ENCODE peak calls at places on chromosomes 2 and 18, in four cellular contexts. Q is heart right ventricle, P is fibroblast of lung, J is SJSA1. L is an unnamed sample.

GRCh38 chr2:185147361-185147760 is 549.0 kb downstream of the ZNF804A start:
- DNase-seq in Q (no peak), P (no peak), J (no peak), L (no peak)

GRCh38 chr2:168565112-168565511 is 109.0 kb downstream of the CERS6 start:
- DNase-seq in Q (no peak), P (peak; percentile 47), J (no peak), L (no peak)

GRCh38 chr18:50410008-50410407 is 35.2 kb downstream of the SKA1 start:
- DNase-seq in Q (no peak), P (no peak), J (no peak), L (no peak)

GRCh38 chr18:49585781-49586663 is 24.2 kb downstream of the LIPG start:
- DNase-seq in Q (no peak), P (no peak), J (no peak), L (peak; percentile 91)

GRCh38 chr2:196884368-196884767 is 42.1 kb downstream of the PGAP1 start:
- DNase-seq in Q (no peak), P (no peak), J (no peak), L (no peak)

GRCh38 chr2:74396149-74396548 is 16.0 kb upstream of the DCTN1 start:
- DNase-seq in Q (no peak), P (no peak), J (no peak), L (no peak)

GRCh38 chr2:165902929-165903328 is 50.6 kb downstream of the TTC21B start:
- DNase-seq in Q (no peak), P (peak; percentile 39), J (peak; percentile 12), L (no peak)

GRCh38 chr18:54829856-54830255 is 1.6 kb downstream of the RAB27B start:
- DNase-seq in Q (no peak), P (no peak), J (no peak), L (no peak)

GRCh38 chr2:128394004-128394730 is 75.5 kb upstream of the HS6ST1 start:
- DNase-seq in Q (no peak), P (no peak), J (no peak), L (no peak)

GRCh38 chr2:213129311-213129710 is 22.1 kb downstream of the IKZF2 start:
- DNase-seq in Q (no peak), P (no peak), J (no peak), L (no peak)

GRCh38 chr2:218999881-219000568 is 6.8 kb upstream of the CRYBA2 start:
- DNase-seq in Q (no peak), P (no peak), J (no peak), L (no peak)

GRCh38 chr2:16639431-16639830 is 26.2 kb downstream of the CYRIA start:
- DNase-seq in Q (no peak), P (no peak), J (no peak), L (peak; percentile 60)

GRCh38 chr2:162085090-162085891 is 11.3 kb upstream of the DPP4 start:
- DNase-seq in Q (no peak), P (peak; percentile 90), J (no peak), L (no peak)

GRCh38 chr2:118576109-118576855 is 271.2 kb downstream of the EN1 start:
- DNase-seq in Q (peak; percentile 5), P (no peak), J (no peak), L (no peak)

GRCh38 chr2:201452058-201452736 is 657 bp downstream of the STRADB start:
- DNase-seq in Q (no peak), P (peak; percentile 20), J (peak; percentile 24), L (no peak)

GRCh38 chr2:177147093-177147694 is 65.4 kb upstream of the HNRNPA3 start:
- DNase-seq in Q (no peak), P (peak; percentile 69), J (peak; percentile 34), L (peak; percentile 64)

GRCh38 chr18:2906522-2907458 is 60.0 kb downstream of the EMILIN2 start:
- DNase-seq in Q (peak; percentile 38), P (no peak), J (peak; percentile 28), L (no peak)

GRCh38 chr2:165032559-165032958 is 77.2 kb upstream of the SLC38A11 start:
- DNase-seq in Q (no peak), P (no peak), J (no peak), L (no peak)

GRCh38 chr2:168716839-168717238 is 85.6 kb upstream of the NOSTRIN start:
- DNase-seq in Q (no peak), P (no peak), J (no peak), L (no peak)

GRCh38 chr2:109378682-109379081 is 235.1 kb downstream of the SEPTIN10 start:
- DNase-seq in Q (no peak), P (no peak), J (no peak), L (no peak)

GRCh38 chr2:148604927-148605326 is 39.6 kb upstream of the EPC2 start:
- DNase-seq in Q (no peak), P (no peak), J (no peak), L (no peak)

GRCh38 chr18:12921178-12921577 is 26.6 kb upstream of the SEH1L start:
- DNase-seq in Q (no peak), P (no peak), J (no peak), L (no peak)

GRCh38 chr2:205539603-205540002 is 142.7 kb upstream of the NRP2 start:
- DNase-seq in Q (no peak), P (no peak), J (no peak), L (peak; percentile 30)

GRCh38 chr2:26048791-26049190 is 14.9 kb downstream of the RAB10 start:
- DNase-seq in Q (no peak), P (no peak), J (no peak), L (no peak)

DNA sequence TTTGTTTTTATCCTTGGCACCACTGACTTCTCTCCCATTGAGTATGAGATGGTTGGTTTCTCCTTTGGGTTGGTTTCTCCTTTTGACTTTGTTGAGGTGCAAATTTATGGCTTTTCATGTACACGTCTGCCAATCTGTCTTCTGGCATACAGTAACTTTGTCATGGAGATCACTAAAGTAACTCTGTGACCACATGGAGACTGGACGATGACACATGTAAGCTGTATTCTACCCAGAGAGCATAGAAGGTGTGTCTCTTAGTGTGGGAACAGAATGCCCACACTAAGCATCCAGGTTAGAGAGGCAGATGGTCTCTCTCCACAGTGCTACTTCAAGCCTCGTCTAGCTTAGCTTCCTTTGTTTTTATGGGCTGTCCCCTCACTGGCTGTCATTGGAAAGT is 897.5 kb downstream of the SUCLG1 start:
- DNase-seq in Q (no peak), P (no peak), J (no peak), L (no peak)
- H3K4me3 ChIP-seq in Q (no peak overlapping the region), P (no peak overlapping the region), J (no peak overlapping the region), L (no peak overlapping the region)

DNA sequence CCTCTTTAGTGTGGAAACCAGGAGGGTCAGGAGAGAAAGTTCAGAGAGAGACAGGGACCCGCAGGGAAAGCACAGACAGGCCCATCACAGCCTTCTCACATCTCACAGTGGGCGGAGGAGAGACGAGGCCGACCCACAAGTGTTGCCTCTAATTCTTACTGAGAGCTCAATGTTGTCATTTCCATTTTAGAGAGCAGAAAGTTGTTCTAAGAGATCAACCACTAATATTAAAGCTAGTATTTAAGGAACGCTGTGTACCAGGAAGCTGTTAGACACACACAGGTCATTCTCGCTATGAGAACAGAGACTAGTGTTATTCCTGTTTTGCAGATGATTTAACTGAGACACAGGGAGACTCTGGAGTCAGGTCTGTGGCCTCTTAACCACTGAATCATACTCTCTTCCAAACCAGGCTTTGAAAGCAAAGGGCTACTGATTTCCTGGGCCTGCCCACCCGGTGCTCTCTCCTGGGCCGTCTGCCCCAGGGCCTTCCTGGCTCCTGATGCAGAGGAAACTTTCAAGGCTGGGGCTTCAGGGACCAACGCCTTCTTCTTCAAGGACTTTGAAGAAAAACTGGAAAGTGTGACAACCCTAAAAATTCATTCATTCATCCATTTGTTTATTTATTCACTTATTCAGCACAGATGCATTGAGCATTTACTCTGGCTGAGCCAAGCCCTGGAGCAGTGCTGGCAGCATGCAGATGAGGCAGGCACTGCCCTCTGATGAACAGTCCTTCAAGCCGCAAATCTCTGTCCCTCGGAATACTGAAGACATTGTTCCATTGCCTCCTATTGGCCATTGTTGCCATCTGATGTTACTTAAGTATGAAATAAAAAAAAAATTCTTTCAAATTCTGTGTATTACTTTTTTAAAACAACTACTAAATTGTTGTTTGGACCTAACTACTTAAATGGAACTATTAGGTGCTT is 37.2 kb upstream of the BIN1 start:
- DNase-seq in Q (no peak), P (peak; percentile 55), J (peak; percentile 15), L (no peak)
- H3K4me3 ChIP-seq in Q (no peak overlapping the region), P (no peak overlapping the region), J (no peak overlapping the region), L (no peak overlapping the region)

GRCh38 chr2:240998706-240999000 is 235 bp downstream of the SNED1 start:
- DNase-seq in Q (no peak), P (no peak), J (no peak), L (no peak)
- H3K4me3 ChIP-seq in Q (peak overlapping the region; percentile 63), P (peak overlapping the region; percentile 16), J (peak overlapping the region; percentile 93), L (peak overlapping the region; percentile 67)

GRCh38 chr2:54573532-54573915 is 117.4 kb downstream of the SPTBN1 start:
- DNase-seq in Q (no peak), P (no peak), J (no peak), L (no peak)

GRCh38 chr2:54574107-54574859 is 118.2 kb downstream of the SPTBN1 start:
- DNase-seq in Q (peak; percentile 53), P (peak; percentile 58), J (no peak), L (no peak)

GRCh38 chr2:54570925-54571694 is 115.0 kb downstream of the SPTBN1 start:
- DNase-seq in Q (peak; percentile 61), P (peak; percentile 88), J (peak; percentile 92), L (no peak)

GRCh38 chr2:54572262-54572635 is 116.1 kb downstream of the SPTBN1 start:
- DNase-seq in Q (no peak), P (peak; percentile 67), J (peak; percentile 83), L (no peak)

DNA sequence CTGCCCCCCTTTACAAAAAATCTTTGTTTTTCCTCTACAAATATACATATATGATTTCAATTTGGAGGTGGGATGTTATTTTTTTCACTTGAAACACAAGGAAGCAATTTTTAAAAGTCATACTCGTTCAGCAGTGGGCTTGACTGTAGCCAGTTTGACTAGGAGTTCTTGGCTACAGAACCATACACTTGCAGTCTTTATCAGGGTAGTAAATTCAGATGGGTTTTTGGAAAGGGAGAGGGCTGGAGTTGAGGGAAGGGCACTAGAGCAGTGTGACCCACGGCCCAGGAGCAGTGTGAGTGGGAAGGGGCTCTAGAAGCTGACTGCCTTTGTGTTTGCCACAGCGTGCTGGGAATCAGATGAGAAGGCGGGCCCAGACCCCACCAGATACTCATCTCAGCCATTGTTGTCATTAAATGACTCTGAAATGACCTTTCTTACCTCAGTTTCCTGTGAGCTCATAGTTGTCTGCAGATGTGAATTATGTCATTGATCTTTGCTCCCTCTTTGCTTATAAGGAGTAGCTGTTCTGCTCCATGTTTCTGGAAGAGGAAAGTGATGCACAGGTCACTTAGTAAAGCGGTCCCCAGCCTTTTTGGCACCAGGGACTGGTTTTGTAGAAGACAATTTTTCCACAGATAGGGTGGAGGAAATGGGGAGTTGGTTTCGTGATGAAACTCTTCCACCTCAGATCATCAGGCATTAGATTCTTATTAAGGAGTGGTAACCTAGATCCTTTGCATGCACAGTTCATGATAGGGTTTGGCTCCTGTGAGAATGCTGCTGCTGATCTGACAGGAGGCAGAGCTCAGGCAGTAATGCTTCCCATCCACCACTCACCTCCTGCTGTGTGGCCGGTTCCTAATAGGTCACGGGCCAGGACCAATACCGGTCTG is 116.8 kb downstream of the SPTBN1 start:
- DNase-seq in Q (no peak), P (peak; percentile 44), J (peak; percentile 71), L (no peak)
- H3K4me3 ChIP-seq in Q (no peak overlapping the region), P (no peak overlapping the region), J (no peak overlapping the region), L (no peak overlapping the region)